ENCODE peak calls at places on chromosome 19, in eight cellular contexts. One of them, this sample, is unnamed.

GRCh38 chr19:29714371-29714952 is 599 bp downstream of the C19orf12 start:
- DNase-seq in transverse colon: no peak
- DNase-seq in mammary epithelial cell: no peak
- DNase-seq in fibroblast of villous mesenchyme: peak; percentile 9
- DNase-seq in neural progenitor cell: no peak
- DNase-seq in heart right ventricle: no peak
- DNase-seq in lower leg skin: no peak
- DNase-seq in upper lobe of right lung: peak; percentile 40
- DNase-seq in this sample: no peak

GRCh38 chr19:31317098-31317497 is 32.1 kb downstream of the TSHZ3 start:
- DNase-seq in heart right ventricle: no peak
- DNase-seq in transverse colon: no peak
- DNase-seq in neural progenitor cell: no peak
- DNase-seq in upper lobe of right lung: no peak
- DNase-seq in fibroblast of villous mesenchyme: no peak
- DNase-seq in lower leg skin: no peak
- DNase-seq in mammary epithelial cell: no peak
- DNase-seq in this sample: peak; percentile 5

GRCh38 chr19:54138777-54139256 is 1.3 kb downstream of the CNOT3 start:
- DNase-seq in transverse colon: no peak
- DNase-seq in lower leg skin: no peak
- DNase-seq in mammary epithelial cell: no peak
- DNase-seq in upper lobe of right lung: no peak
- DNase-seq in fibroblast of villous mesenchyme: no peak
- DNase-seq in neural progenitor cell: no peak
- DNase-seq in heart right ventricle: no peak
- DNase-seq in this sample: no peak

GRCh38 chr19:3782903-3783302 is 3.3 kb downstream of the MATK start:
- DNase-seq in mammary epithelial cell: no peak
- DNase-seq in fibroblast of villous mesenchyme: no peak
- DNase-seq in lower leg skin: no peak
- DNase-seq in transverse colon: no peak
- DNase-seq in heart right ventricle: no peak
- DNase-seq in upper lobe of right lung: peak; percentile 57
- DNase-seq in neural progenitor cell: peak; percentile 1
- DNase-seq in this sample: no peak

GRCh38 chr19:53868892-53869804 is 1.5 kb downstream of the MYADM start:
- DNase-seq in heart right ventricle: peak; percentile 92
- DNase-seq in transverse colon: peak; percentile 93
- DNase-seq in mammary epithelial cell: peak; percentile 81
- DNase-seq in fibroblast of villous mesenchyme: peak; percentile 96
- DNase-seq in lower leg skin: peak; percentile 81
- DNase-seq in upper lobe of right lung: peak; percentile 95
- DNase-seq in neural progenitor cell: peak; percentile 92
- DNase-seq in this sample: peak; percentile 85

GRCh38 chr19:28169168-28169862 is 1043.6 kb downstream of the UQCRFS1 start:
- DNase-seq in lower leg skin: no peak
- DNase-seq in mammary epithelial cell: no peak
- DNase-seq in heart right ventricle: no peak
- DNase-seq in neural progenitor cell: peak; percentile 72
- DNase-seq in upper lobe of right lung: no peak
- DNase-seq in fibroblast of villous mesenchyme: no peak
- DNase-seq in transverse colon: no peak
- DNase-seq in this sample: no peak

GRCh38 chr19:3359850-3360493 is 6.4 kb upstream of the NFIC start:
- DNase-seq in upper lobe of right lung: peak; percentile 76
- DNase-seq in fibroblast of villous mesenchyme: no peak
- DNase-seq in transverse colon: no peak
- DNase-seq in lower leg skin: no peak
- DNase-seq in neural progenitor cell: no peak
- DNase-seq in mammary epithelial cell: no peak
- DNase-seq in heart right ventricle: no peak
- DNase-seq in this sample: no peak

GRCh38 chr19:32178401-32178800 is 167.0 kb upstream of the ZNF507 start:
- DNase-seq in lower leg skin: no peak
- DNase-seq in mammary epithelial cell: no peak
- DNase-seq in upper lobe of right lung: no peak
- DNase-seq in heart right ventricle: no peak
- DNase-seq in neural progenitor cell: no peak
- DNase-seq in transverse colon: no peak
- DNase-seq in fibroblast of villous mesenchyme: no peak
- DNase-seq in this sample: no peak

GRCh38 chr19:56141416-56141992 is 417 bp downstream of the ZNF444 start:
- DNase-seq in heart right ventricle: no peak
- DNase-seq in lower leg skin: no peak
- DNase-seq in upper lobe of right lung: no peak
- DNase-seq in neural progenitor cell: peak; percentile 59
- DNase-seq in transverse colon: peak; percentile 29
- DNase-seq in fibroblast of villous mesenchyme: no peak
- DNase-seq in mammary epithelial cell: peak; percentile 11
- DNase-seq in this sample: no peak

GRCh38 chr19:4199699-4200293 is 17.3 kb downstream of the ANKRD24 start:
- DNase-seq in neural progenitor cell: peak; percentile 37
- DNase-seq in mammary epithelial cell: no peak
- DNase-seq in lower leg skin: no peak
- DNase-seq in transverse colon: peak; percentile 55
- DNase-seq in fibroblast of villous mesenchyme: no peak
- DNase-seq in heart right ventricle: no peak
- DNase-seq in upper lobe of right lung: no peak
- DNase-seq in this sample: no peak

GRCh38 chr19:970695-971094 is 13.4 kb upstream of the WDR18 start:
- DNase-seq in heart right ventricle: no peak
- DNase-seq in mammary epithelial cell: no peak
- DNase-seq in lower leg skin: no peak
- DNase-seq in transverse colon: no peak
- DNase-seq in fibroblast of villous mesenchyme: peak; percentile 28
- DNase-seq in upper lobe of right lung: no peak
- DNase-seq in neural progenitor cell: no peak
- DNase-seq in this sample: no peak

GRCh38 chr19:840519-841206 is at the start of gene PRTN3:
- DNase-seq in upper lobe of right lung: no peak
- DNase-seq in neural progenitor cell: no peak
- DNase-seq in mammary epithelial cell: no peak
- DNase-seq in transverse colon: no peak
- DNase-seq in fibroblast of villous mesenchyme: no peak
- DNase-seq in heart right ventricle: no peak
- DNase-seq in lower leg skin: no peak
- DNase-seq in this sample: no peak

GRCh38 chr19:29771708-29772415 is 39.9 kb upstream of the CCNE1 start:
- DNase-seq in lower leg skin: no peak
- DNase-seq in transverse colon: peak; percentile 48
- DNase-seq in neural progenitor cell: peak; percentile 81
- DNase-seq in fibroblast of villous mesenchyme: peak; percentile 48
- DNase-seq in heart right ventricle: peak; percentile 38
- DNase-seq in mammary epithelial cell: peak; percentile 30
- DNase-seq in upper lobe of right lung: no peak
- DNase-seq in this sample: peak; percentile 58

GRCh38 chr19:7844951-7845350 is 14.9 kb downstream of the EVI5L start:
- DNase-seq in heart right ventricle: no peak
- DNase-seq in fibroblast of villous mesenchyme: no peak
- DNase-seq in mammary epithelial cell: no peak
- DNase-seq in upper lobe of right lung: no peak
- DNase-seq in lower leg skin: no peak
- DNase-seq in neural progenitor cell: no peak
- DNase-seq in transverse colon: no peak
- DNase-seq in this sample: no peak

GRCh38 chr19:45202637-45203036 is 24.1 kb downstream of the BLOC1S3 start:
- DNase-seq in mammary epithelial cell: no peak
- DNase-seq in transverse colon: no peak
- DNase-seq in heart right ventricle: no peak
- DNase-seq in neural progenitor cell: no peak
- DNase-seq in upper lobe of right lung: no peak
- DNase-seq in lower leg skin: peak; percentile 38
- DNase-seq in fibroblast of villous mesenchyme: peak; percentile 8
- DNase-seq in this sample: no peak

GRCh38 chr19:9362905-9363304 is at the start of gene ZNF177:
- DNase-seq in fibroblast of villous mesenchyme: no peak
- DNase-seq in lower leg skin: no peak
- DNase-seq in upper lobe of right lung: no peak
- DNase-seq in heart right ventricle: no peak
- DNase-seq in mammary epithelial cell: no peak
- DNase-seq in transverse colon: no peak
- DNase-seq in neural progenitor cell: no peak
- DNase-seq in this sample: no peak
- H3K4me3 ChIP-seq in fibroblast of villous mesenchyme: peak within 1 kb of the TSS; percentile 58
- H3K4me3 ChIP-seq in lower leg skin: no peak within 1 kb of the TSS
- H3K4me3 ChIP-seq in upper lobe of right lung: no peak within 1 kb of the TSS
- H3K4me3 ChIP-seq in heart right ventricle: peak within 1 kb of the TSS; percentile 45
- H3K4me3 ChIP-seq in mammary epithelial cell: peak within 1 kb of the TSS; percentile 35
- H3K4me3 ChIP-seq in transverse colon: no peak within 1 kb of the TSS
- H3K4me3 ChIP-seq in neural progenitor cell: no peak within 1 kb of the TSS
- H3K4me3 ChIP-seq in this sample: peak within 1 kb of the TSS; percentile 41

DNA sequence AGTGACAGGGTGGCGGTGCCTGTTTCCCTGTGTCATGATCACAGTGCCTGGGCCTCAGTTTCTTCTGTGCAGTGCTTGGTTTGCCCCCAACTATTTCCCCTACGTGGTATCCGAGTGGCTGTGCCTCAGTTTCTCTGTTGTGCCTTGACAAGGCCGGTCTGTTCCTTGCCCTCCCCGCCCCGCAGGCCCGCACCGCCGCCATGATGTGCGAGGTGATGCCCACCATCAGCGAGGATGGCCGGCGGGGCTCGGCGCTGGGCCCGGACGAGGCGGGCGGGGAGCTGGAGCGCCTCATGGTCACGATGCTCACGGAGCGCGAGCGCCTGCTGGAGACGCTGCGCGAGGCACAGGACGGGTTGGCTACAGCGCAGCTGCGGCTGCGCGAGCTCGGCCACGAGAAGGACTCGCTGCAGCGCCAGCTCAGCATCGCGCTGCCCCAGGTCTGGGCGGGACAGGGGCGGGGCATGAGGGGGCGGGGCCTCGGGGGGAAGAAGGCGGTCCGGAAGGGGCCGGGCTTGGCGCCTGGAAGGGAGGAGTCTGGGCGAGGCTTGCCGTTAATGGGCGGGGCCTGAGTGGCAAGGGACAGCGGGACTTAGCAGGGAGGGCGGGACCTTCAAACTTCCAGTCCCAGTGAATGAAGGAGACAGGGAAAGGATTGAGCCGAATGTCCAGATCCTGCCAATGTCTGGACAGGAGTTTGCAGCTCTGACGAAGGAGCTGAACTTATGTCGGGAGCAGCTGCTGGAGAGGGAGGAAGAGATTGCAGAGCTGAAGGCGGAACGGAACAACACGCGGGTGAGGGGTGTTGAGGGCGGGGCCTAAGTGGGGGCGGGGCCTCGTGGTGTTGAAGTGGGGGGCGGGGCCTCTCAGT is 8.6 kb downstream of the PPFIA3 start:
- DNase-seq in lower leg skin: peak; percentile 93
- DNase-seq in transverse colon: peak; percentile 98
- DNase-seq in heart right ventricle: peak; percentile 97
- DNase-seq in mammary epithelial cell: peak; percentile 93
- DNase-seq in upper lobe of right lung: peak; percentile 98
- DNase-seq in fibroblast of villous mesenchyme: peak; percentile 97
- DNase-seq in neural progenitor cell: peak; percentile 97
- DNase-seq in this sample: peak; percentile 95
- TF ChIP-seq CTCF in lower leg skin: no peak
- TF ChIP-seq CTCF in transverse colon: peak; percentile 58
- TF ChIP-seq CTCF in heart right ventricle: peak; percentile 38
- TF ChIP-seq CTCF in mammary epithelial cell: no peak
- TF ChIP-seq CTCF in upper lobe of right lung: no peak
- TF ChIP-seq CTCF in fibroblast of villous mesenchyme: peak; percentile 8
- TF ChIP-seq CTCF in neural progenitor cell: peak; percentile 25
- TF ChIP-seq CTCF in this sample: peak; percentile 31

GRCh38 chr19:2035590-2035991 is 15.5 kb downstream of the MKNK2 start:
- DNase-seq in transverse colon: no peak
- DNase-seq in upper lobe of right lung: peak; percentile 67
- DNase-seq in lower leg skin: no peak
- DNase-seq in heart right ventricle: no peak
- DNase-seq in fibroblast of villous mesenchyme: no peak
- DNase-seq in neural progenitor cell: peak; percentile 3
- DNase-seq in mammary epithelial cell: no peak
- DNase-seq in this sample: no peak

GRCh38 chr19:2034729-2035589 is 16.1 kb downstream of the MKNK2 start:
- DNase-seq in neural progenitor cell: peak; percentile 71
- DNase-seq in transverse colon: peak; percentile 87
- DNase-seq in fibroblast of villous mesenchyme: peak; percentile 30
- DNase-seq in heart right ventricle: peak; percentile 49
- DNase-seq in mammary epithelial cell: no peak
- DNase-seq in upper lobe of right lung: peak; percentile 89
- DNase-seq in lower leg skin: no peak
- DNase-seq in this sample: peak; percentile 31

GRCh38 chr19:2033825-2034159 is 17.3 kb downstream of the MKNK2 start:
- DNase-seq in heart right ventricle: no peak
- DNase-seq in transverse colon: no peak
- DNase-seq in neural progenitor cell: no peak
- DNase-seq in upper lobe of right lung: peak; percentile 63
- DNase-seq in mammary epithelial cell: no peak
- DNase-seq in lower leg skin: no peak
- DNase-seq in fibroblast of villous mesenchyme: no peak
- DNase-seq in this sample: no peak

GRCh38 chr19:2033115-2033824 is 17.8 kb upstream of the BTBD2 start:
- DNase-seq in upper lobe of right lung: no peak
- DNase-seq in lower leg skin: no peak
- DNase-seq in heart right ventricle: no peak
- DNase-seq in transverse colon: no peak
- DNase-seq in fibroblast of villous mesenchyme: no peak
- DNase-seq in neural progenitor cell: no peak
- DNase-seq in mammary epithelial cell: no peak
- DNase-seq in this sample: no peak

GRCh38 chr19:2032296-2032941 is 16.9 kb upstream of the BTBD2 start:
- DNase-seq in transverse colon: peak; percentile 97
- DNase-seq in neural progenitor cell: peak; percentile 31
- DNase-seq in mammary epithelial cell: peak; percentile 95
- DNase-seq in lower leg skin: peak; percentile 97
- DNase-seq in heart right ventricle: peak; percentile 94
- DNase-seq in upper lobe of right lung: peak; percentile 99
- DNase-seq in fibroblast of villous mesenchyme: peak; percentile 90
- DNase-seq in this sample: peak; percentile 77
- H3K4me3 ChIP-seq in transverse colon: no peak overlapping the region
- H3K4me3 ChIP-seq in neural progenitor cell: no peak overlapping the region
- H3K4me3 ChIP-seq in mammary epithelial cell: peak overlapping the region; percentile 19
- H3K4me3 ChIP-seq in lower leg skin: no peak overlapping the region
- H3K4me3 ChIP-seq in heart right ventricle: peak overlapping the region; percentile 18
- H3K4me3 ChIP-seq in upper lobe of right lung: peak overlapping the region; percentile 11
- H3K4me3 ChIP-seq in fibroblast of villous mesenchyme: peak overlapping the region; percentile 29
- H3K4me3 ChIP-seq in this sample: no peak overlapping the region

GRCh38 chr19:46472592-46472991 is 1.2 kb upstream of the PNMA8A start:
- DNase-seq in lower leg skin: no peak
- DNase-seq in transverse colon: no peak
- DNase-seq in heart right ventricle: no peak
- DNase-seq in fibroblast of villous mesenchyme: no peak
- DNase-seq in mammary epithelial cell: no peak
- DNase-seq in neural progenitor cell: no peak
- DNase-seq in upper lobe of right lung: peak; percentile 15
- DNase-seq in this sample: no peak

GRCh38 chr19:46471778-46472543 is 598 bp upstream of the PNMA8A start:
- DNase-seq in transverse colon: no peak
- DNase-seq in heart right ventricle: no peak
- DNase-seq in lower leg skin: no peak
- DNase-seq in upper lobe of right lung: peak; percentile 2
- DNase-seq in neural progenitor cell: no peak
- DNase-seq in mammary epithelial cell: no peak
- DNase-seq in fibroblast of villous mesenchyme: no peak
- DNase-seq in this sample: no peak

GRCh38 chr19:46470376-46470775 is 987 bp downstream of the PNMA8A start:
- DNase-seq in heart right ventricle: no peak
- DNase-seq in transverse colon: no peak
- DNase-seq in fibroblast of villous mesenchyme: no peak
- DNase-seq in mammary epithelial cell: no peak
- DNase-seq in lower leg skin: no peak
- DNase-seq in upper lobe of right lung: peak; percentile 46
- DNase-seq in neural progenitor cell: no peak
- DNase-seq in this sample: no peak

GRCh38 chr19:46469541-46470185 is 1.7 kb downstream of the PNMA8A start:
- DNase-seq in upper lobe of right lung: peak; percentile 62
- DNase-seq in neural progenitor cell: no peak
- DNase-seq in lower leg skin: no peak
- DNase-seq in fibroblast of villous mesenchyme: no peak
- DNase-seq in heart right ventricle: no peak
- DNase-seq in transverse colon: no peak
- DNase-seq in mammary epithelial cell: no peak
- DNase-seq in this sample: no peak

GRCh38 chr19:46471116-46471733 is at the start of gene PNMA8A:
- DNase-seq in transverse colon: peak; percentile 24
- DNase-seq in upper lobe of right lung: peak; percentile 79
- DNase-seq in lower leg skin: no peak
- DNase-seq in fibroblast of villous mesenchyme: peak; percentile 72
- DNase-seq in neural progenitor cell: peak; percentile 97
- DNase-seq in heart right ventricle: peak; percentile 75
- DNase-seq in mammary epithelial cell: no peak
- DNase-seq in this sample: peak; percentile 86
- TF ChIP-seq CTCF in transverse colon: no peak
- TF ChIP-seq CTCF in upper lobe of right lung: no peak
- TF ChIP-seq CTCF in lower leg skin: no peak
- TF ChIP-seq CTCF in fibroblast of villous mesenchyme: no peak
- TF ChIP-seq CTCF in neural progenitor cell: no peak
- TF ChIP-seq CTCF in heart right ventricle: peak; percentile 18
- TF ChIP-seq CTCF in mammary epithelial cell: no peak
- TF ChIP-seq CTCF in this sample: peak; percentile 43

This sample was measured in fibroblast of the aortic adventitia.